ENCODE peak calls at places on chromosomes 12 and 14, in nine cellular contexts. K, G, S, P, V, E, O, W and C are unnamed samples.

GRCh38 chr14:20857630-20858261 is 33.4 kb upstream of the RNASE3 start:
- DNase-seq in G (peak; percentile 67), P (peak; percentile 84), W (peak; percentile 35), K (peak; percentile 65), S (no peak), O (peak; percentile 67), V (peak; percentile 79), E (peak; percentile 45), C (peak; percentile 76)

GRCh38 chr14:68509188-68509953 is 283.5 kb downstream of the ZFP36L1 start:
- DNase-seq in K (no peak), P (no peak), E (no peak), O (no peak), V (no peak), W (no peak), S (no peak), G (no peak), C (no peak)

GRCh38 chr12:57591567-57592325 is 754 bp downstream of the PIP4K2C start:
- DNase-seq in S (no peak), V (no peak), K (peak; percentile 53), E (no peak), P (no peak), O (peak; percentile 44), G (no peak), W (no peak), C (no peak)

GRCh38 chr12:105968025-105968424 is 170.7 kb downstream of the NUAK1 start:
- DNase-seq in E (no peak), V (no peak), O (no peak), G (no peak), P (no peak), S (no peak), K (no peak), W (no peak), C (no peak)

GRCh38 chr12:52404951-52405350 is 1.2 kb downstream of the KRT82 start:
- DNase-seq in P (no peak), E (no peak), G (no peak), S (no peak), O (no peak), K (no peak), W (no peak), V (no peak), C (no peak)

GRCh38 chr12:66947119-66947518 is 268.2 kb upstream of the GRIP1 start:
- DNase-seq in V (no peak), W (no peak), K (no peak), S (no peak), O (no peak), P (no peak), G (no peak), E (no peak), C (no peak)

GRCh38 chr12:12899530-12900380 is 8.4 kb downstream of the GPRC5A start:
- DNase-seq in W (peak; percentile 95), K (no peak), P (no peak), O (peak; percentile 66), G (no peak), S (no peak), V (no peak), E (no peak), C (no peak)

GRCh38 chr12:65533177-65533883 is 254.8 kb downstream of the MSRB3 start:
- DNase-seq in W (peak; percentile 61), S (no peak), E (no peak), V (no peak), K (no peak), O (no peak), G (no peak), P (no peak), C (no peak)

GRCh38 chr14:106845286-106846087 is 1319.1 kb downstream of the TMEM121 start:
- DNase-seq in O (no peak), W (no peak), G (peak; percentile 54), E (peak; percentile 83), S (no peak), V (no peak), P (no peak), K (peak; percentile 85), C (peak; percentile 79)